ENCODE peak calls at places on chromosome X, in ten cellular contexts. J, B, U, V, I, R, F, M, N and A are unnamed samples.

GRCh38 chrX:134373736-134374135 is 86.2 kb upstream of the HPRT1 start:
- DNase-seq in J (no peak), B (peak), U (no peak), V (peak), I (no peak), R (no peak), F (no peak), M (no peak), N (peak), A (no peak)

GRCh38 chrX:51837926-51838325 is 55.5 kb upstream of the MAGED1 start:
- DNase-seq in J (no peak), B (peak), U (peak), V (peak), I (no peak), R (peak), F (no peak), M (no peak), N (peak), A (no peak)

GRCh38 chrX:121975666-121976065 is 928.3 kb downstream of the GLUD2 start:
- DNase-seq in J (no peak), B (no peak), U (no peak), V (no peak), I (no peak), R (no peak), F (no peak), M (peak), N (no peak), A (no peak)

GRCh38 chrX:12970691-12971202 is 4.2 kb upstream of the TMSB4X start:
- DNase-seq in J (no peak), B (peak), U (no peak), V (no peak), I (no peak), R (no peak), F (no peak), M (no peak), N (peak), A (no peak)

GRCh38 chrX:10929747-10930146 is 181.4 kb upstream of the HCCS start:
- DNase-seq in J (no peak), B (no peak), U (no peak), V (no peak), I (no peak), R (no peak), F (no peak), M (no peak), N (no peak), A (no peak)

GRCh38 chrX:10011261-10011931 is 44.2 kb downstream of the CLDN34 start:
- DNase-seq in J (no peak), B (peak), U (no peak), V (no peak), I (no peak), R (no peak), F (no peak), M (no peak), N (no peak), A (no peak)

GRCh38 chrX:66489339-66489738 is 149.5 kb downstream of the EDA2R start:
- DNase-seq in J (no peak), B (no peak), U (no peak), V (peak), I (no peak), R (no peak), F (no peak), M (peak), N (no peak), A (no peak)

GRCh38 chrX:101203782-101204351 is 15.7 kb upstream of the DRP2 start:
- DNase-seq in J (no peak), B (no peak), U (peak), V (no peak), I (no peak), R (no peak), F (no peak), M (no peak), N (no peak), A (no peak)

GRCh38 chrX:138519296-138519695 is 192.2 kb downstream of the FGF13 start:
- DNase-seq in J (no peak), B (no peak), U (no peak), V (peak), I (no peak), R (no peak), F (no peak), M (peak), N (peak), A (no peak)

GRCh38 chrX:8689473-8689872 is 42.5 kb downstream of the ANOS1 start:
- DNase-seq in J (no peak), B (no peak), U (no peak), V (no peak), I (no peak), R (no peak), F (no peak), M (no peak), N (no peak), A (no peak)

GRCh38 chrX:625137-625691 is 5.4 kb upstream of the SHOX start:
- DNase-seq in J (no peak), B (no peak), U (peak), V (no peak), I (no peak), R (no peak), F (no peak), M (no peak), N (no peak), A (no peak)